ENCODE peak calls at places on chromosome 10, in seven cellular contexts. G, Y, Q, H, V, W and J are unnamed samples.

GRCh38 chr10:58781873-58782488 is 269.3 kb downstream of the BICC1 start:
- DNase-seq in G (no peak), Y (no peak), Q (peak; percentile 56), H (no peak), V (no peak), W (no peak), J (no peak)

GRCh38 chr10:43226851-43227845 is 39.7 kb downstream of the RASGEF1A start:
- DNase-seq in G (peak; percentile 45), Y (no peak), Q (no peak), H (peak; percentile 4), V (peak; percentile 38), W (peak; percentile 52), J (peak; percentile 56)

GRCh38 chr10:62903828-62904227 is 87.7 kb upstream of the EGR2 start:
- DNase-seq in G (no peak), Y (no peak), Q (no peak), H (no peak), V (no peak), W (no peak), J (no peak)

GRCh38 chr10:59595584-59595983 is 114.1 kb downstream of the SLC16A9 start:
- DNase-seq in G (no peak), Y (no peak), Q (no peak), H (no peak), V (no peak), W (no peak), J (no peak)

GRCh38 chr10:60732240-60733188 is 45.8 kb upstream of the CDK1 start:
- DNase-seq in G (peak; percentile 54), Y (no peak), Q (peak; percentile 50), H (peak; percentile 55), V (peak; percentile 63), W (peak; percentile 65), J (peak; percentile 44)

GRCh38 chr10:101062231-101063161 is 707 bp downstream of the KAZALD1 start:
- DNase-seq in G (peak; percentile 66), Y (peak; percentile 50), Q (peak; percentile 90), H (peak; percentile 62), V (peak; percentile 71), W (peak; percentile 84), J (peak; percentile 92)

GRCh38 chr10:79375321-79376077 is 28.2 kb downstream of the PPIF start:
- DNase-seq in G (peak; percentile 44), Y (no peak), Q (no peak), H (no peak), V (peak; percentile 76), W (peak; percentile 57), J (peak; percentile 89)

GRCh38 chr10:112383325-112383724 is 9.4 kb downstream of the ACSL5 start:
- DNase-seq in G (peak; percentile 34), Y (no peak), Q (no peak), H (no peak), V (no peak), W (no peak), J (no peak)

GRCh38 chr10:92691591-92692084 is 1.9 kb downstream of the HHEX start:
- DNase-seq in G (no peak), Y (peak; percentile 67), Q (peak; percentile 70), H (peak; percentile 25), V (peak; percentile 78), W (peak; percentile 84), J (peak; percentile 68)

GRCh38 chr10:114856544-114857287 is 35.1 kb downstream of the FHIP2A start:
- DNase-seq in G (no peak), Y (no peak), Q (no peak), H (no peak), V (no peak), W (no peak), J (peak; percentile 23)

GRCh38 chr10:4812952-4813351 is 13.1 kb upstream of the AKR1E2 start:
- DNase-seq in G (no peak), Y (no peak), Q (no peak), H (no peak), V (no peak), W (no peak), J (peak; percentile 85)

GRCh38 chr10:115802911-115803310 is 470.1 kb downstream of the GFRA1 start:
- DNase-seq in G (no peak), Y (no peak), Q (no peak), H (no peak), V (no peak), W (no peak), J (no peak)

GRCh38 chr10:20858292-20859124 is 38.6 kb downstream of the NEBL start:
- DNase-seq in G (no peak), Y (no peak), Q (no peak), H (no peak), V (no peak), W (no peak), J (peak; percentile 6)

GRCh38 chr10:27192284-27192683 is 37.1 kb downstream of the MASTL start:
- DNase-seq in G (no peak), Y (no peak), Q (no peak), H (no peak), V (no peak), W (no peak), J (peak; percentile 93)

GRCh38 chr10:113764598-113764997 is 13.1 kb downstream of the PLEKHS1 start:
- DNase-seq in G (no peak), Y (no peak), Q (no peak), H (no peak), V (no peak), W (no peak), J (no peak)

GRCh38 chr10:101085846-101086245 is 24.1 kb downstream of the KAZALD1 start:
- DNase-seq in G (no peak), Y (no peak), Q (no peak), H (no peak), V (no peak), W (no peak), J (no peak)

GRCh38 chr10:70331486-70332268 is 47.9 kb upstream of the NPFFR1 start:
- DNase-seq in G (no peak), Y (peak; percentile 84), Q (no peak), H (peak; percentile 51), V (peak; percentile 68), W (peak; percentile 22), J (peak; percentile 97)

GRCh38 chr10:78424721-78425120 is 391.1 kb downstream of the RPS24 start:
- DNase-seq in G (no peak), Y (no peak), Q (peak; percentile 23), H (no peak), V (peak; percentile 17), W (no peak), J (no peak)

GRCh38 chr10:46096909-46097575 is 51.0 kb upstream of the MSMB start:
- DNase-seq in G (no peak), Y (no peak), Q (peak; percentile 22), H (no peak), V (no peak), W (no peak), J (no peak)

GRCh38 chr10:6145414-6145978 is 56.7 kb downstream of the RBM17 start:
- DNase-seq in G (no peak), Y (no peak), Q (peak; percentile 81), H (no peak), V (no peak), W (peak; percentile 84), J (no peak)

GRCh38 chr10:12221323-12222298 is 25.6 kb downstream of the CDC123 start:
- DNase-seq in G (no peak), Y (no peak), Q (no peak), H (no peak), V (no peak), W (no peak), J (peak; percentile 37)
- TF ChIP-seq CTCF in G (no peak), Y (no peak), Q (no peak), H (no peak), V (no peak), W (no peak), J (no peak)

GRCh38 chr10:3484306-3485187 is 300.5 kb downstream of the KLF6 start:
- DNase-seq in G (no peak), Y (no peak), Q (no peak), H (no peak), V (no peak), W (no peak), J (peak; percentile 90)
- H3K27ac ChIP-seq in G (no peak overlapping the region), Y (peak overlapping the region; percentile 60), Q (no peak overlapping the region), H (no peak overlapping the region), V (peak overlapping the region; percentile 81), W (peak overlapping the region; percentile 37), J (peak overlapping the region; percentile 27)

GRCh38 chr10:33655165-33655815 is 320.8 kb upstream of the NRP1 start:
- DNase-seq in G (no peak), Y (no peak), Q (peak; percentile 27), H (no peak), V (no peak), W (no peak), J (no peak)

GRCh38 chr10:33655921-33656320 is 321.5 kb upstream of the NRP1 start:
- DNase-seq in G (no peak), Y (no peak), Q (no peak), H (no peak), V (no peak), W (no peak), J (no peak)

GRCh38 chr10:33660329-33660728 is 325.9 kb upstream of the NRP1 start:
- DNase-seq in G (no peak), Y (no peak), Q (peak; percentile 4), H (no peak), V (no peak), W (no peak), J (no peak)

GRCh38 chr10:33657913-33658312 is 323.4 kb upstream of the NRP1 start:
- DNase-seq in G (no peak), Y (no peak), Q (no peak), H (no peak), V (no peak), W (no peak), J (no peak)

DNA sequence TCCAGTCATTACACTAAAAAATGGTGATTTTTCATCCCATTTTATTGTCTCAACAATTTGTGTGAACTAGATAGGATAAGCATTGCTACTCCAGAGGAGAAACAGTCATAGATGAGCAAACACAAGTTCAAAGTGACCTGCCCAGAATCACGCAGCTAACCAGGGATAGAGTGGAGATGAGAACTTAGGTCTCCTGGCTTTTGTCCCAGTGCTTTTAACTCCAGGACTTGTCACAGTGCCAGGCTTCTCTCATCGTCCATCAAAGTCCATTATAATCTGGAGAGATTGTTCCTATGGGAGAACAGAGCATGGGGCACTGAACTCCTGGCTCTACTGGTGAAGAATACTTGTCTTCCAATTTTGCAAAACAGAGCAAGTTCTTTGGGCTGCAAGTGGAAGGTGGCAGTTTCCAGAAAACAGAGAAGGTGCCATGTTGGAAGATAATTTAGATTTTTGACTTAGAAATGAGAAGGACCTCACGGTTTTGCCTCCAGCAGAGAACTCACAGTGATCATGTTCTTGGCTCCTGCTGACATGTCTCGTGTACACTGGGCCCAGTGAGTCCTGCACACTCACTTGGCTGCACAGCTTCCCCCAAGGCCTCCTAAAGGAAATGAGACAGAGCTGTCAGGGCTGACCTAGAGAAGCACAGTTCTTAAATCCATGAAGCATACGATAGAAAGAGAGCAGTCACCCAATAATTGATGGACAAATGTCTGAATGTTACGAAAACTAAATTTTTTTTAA is 322.9 kb upstream of the NRP1 start:
- DNase-seq in G (no peak), Y (peak; percentile 30), Q (no peak), H (no peak), V (no peak), W (no peak), J (peak; percentile 68)
- H3K4me1 ChIP-seq in G (no peaks in the 10 kb centered on the region), Y (peaks cover 28% of the 10 kb centered on the region), Q (peaks cover 11% of the 10 kb centered on the region), H (no peaks in the 10 kb centered on the region), V (no peaks in the 10 kb centered on the region), W (peaks cover 3% of the 10 kb centered on the region), J (peaks cover 17% of the 10 kb centered on the region)

GRCh38 chr10:119928411-119928810 is 35.9 kb downstream of the SEC23IP start:
- DNase-seq in G (no peak), Y (no peak), Q (no peak), H (no peak), V (no peak), W (no peak), J (no peak)

GRCh38 chr10:119931873-119932272 is 39.3 kb downstream of the SEC23IP start:
- DNase-seq in G (no peak), Y (no peak), Q (no peak), H (no peak), V (no peak), W (no peak), J (no peak)

GRCh38 chr10:119932631-119933030 is 40.1 kb downstream of the SEC23IP start:
- DNase-seq in G (no peak), Y (no peak), Q (no peak), H (no peak), V (no peak), W (no peak), J (no peak)

GRCh38 chr10:119933179-119933578 is 40.6 kb downstream of the SEC23IP start:
- DNase-seq in G (no peak), Y (no peak), Q (peak; percentile 78), H (no peak), V (no peak), W (no peak), J (no peak)
- TF ChIP-seq CTCF in G (no peak), Y (peak; percentile 18), Q (peak; percentile 81), H (peak; percentile 12), V (no peak), W (peak; percentile 41), J (peak; percentile 38)